ENCODE peak calls at places on chromosomes 2 and 18, in five cellular contexts. T, U, P, N and M are unnamed samples.

GRCh38 chr2:214103199-214104001 is 307.5 kb upstream of the VWC2L start:
- DNase-seq in T (no peak), U (no peak), P (no peak), N (peak; percentile 19), M (no peak)

GRCh38 chr2:240643093-240643810 is 18.0 kb downstream of the GPR35 start:
- DNase-seq in T (no peak), U (no peak), P (no peak), N (no peak), M (no peak)

GRCh38 chr2:36463365-36463764 is 107.8 kb downstream of the CRIM1 start:
- DNase-seq in T (no peak), U (no peak), P (no peak), N (no peak), M (no peak)

GRCh38 chr2:127537142-127537541 is 1.7 kb downstream of the MYO7B start:
- DNase-seq in T (no peak), U (no peak), P (no peak), N (no peak), M (no peak)

GRCh38 chr2:240449764-240450531 is 14.5 kb downstream of the GPC1 start:
- DNase-seq in T (no peak), U (no peak), P (no peak), N (no peak), M (no peak)

GRCh38 chr18:48983793-48984437 is 33.1 kb upstream of the SMAD7 start:
- DNase-seq in T (no peak), U (peak; percentile 46), P (no peak), N (no peak), M (no peak)

GRCh38 chr18:6955304-6955703 is 162.3 kb downstream of the LAMA1 start:
- DNase-seq in T (no peak), U (no peak), P (no peak), N (no peak), M (no peak)

GRCh38 chr2:64992218-64992617 is 3.0 kb downstream of the SLC1A4 start:
- DNase-seq in T (no peak), U (no peak), P (no peak), N (no peak), M (no peak)

GRCh38 chr2:10347559-10347941 is 44.8 kb downstream of the HPCAL1 start:
- DNase-seq in T (no peak), U (no peak), P (no peak), N (peak; percentile 38), M (no peak)

GRCh38 chr18:12046046-12046750 is 47.4 kb upstream of the ANKRD62 start:
- DNase-seq in T (no peak), U (no peak), P (peak; percentile 22), N (no peak), M (no peak)

GRCh38 chr2:46980786-46981583 is 65.4 kb upstream of the MCFD2 start:
- DNase-seq in T (no peak), U (no peak), P (no peak), N (no peak), M (no peak)

GRCh38 chr18:79486356-79487197 is 90.8 kb downstream of the NFATC1 start:
- DNase-seq in T (no peak), U (no peak), P (peak; percentile 42), N (no peak), M (no peak)

GRCh38 chr2:56714400-56714799 is 530.6 kb downstream of the CCDC85A start:
- DNase-seq in T (no peak), U (peak; percentile 6), P (no peak), N (no peak), M (no peak)

GRCh38 chr2:120748741-120749140 is 13.1 kb downstream of the GLI2 start:
- DNase-seq in T (no peak), U (no peak), P (no peak), N (no peak), M (no peak)

GRCh38 chr2:39736593-39736992 is 42.5 kb downstream of the THUMPD2 start:
- DNase-seq in T (peak; percentile 24), U (peak; percentile 93), P (no peak), N (peak; percentile 58), M (peak; percentile 93)

GRCh38 chr18:21448301-21448700 is 152.2 kb downstream of the ESCO1 start:
- DNase-seq in T (no peak), U (no peak), P (no peak), N (no peak), M (no peak)

GRCh38 chr2:23350026-23350791 is 34.8 kb upstream of the KLHL29 start:
- DNase-seq in T (no peak), U (no peak), P (no peak), N (no peak), M (no peak)

GRCh38 chr2:12091201-12091806 is 344.9 kb downstream of the LPIN1 start:
- DNase-seq in T (no peak), U (peak; percentile 28), P (no peak), N (peak; percentile 48), M (no peak)

GRCh38 chr18:49762191-49763077 is 50.9 kb downstream of the ACAA2 start:
- DNase-seq in T (no peak), U (no peak), P (no peak), N (no peak), M (no peak)

GRCh38 chr18:46856975-46857374 is 60.3 kb downstream of the PIAS2 start:
- DNase-seq in T (no peak), U (peak; percentile 5), P (no peak), N (no peak), M (no peak)

GRCh38 chr18:2559249-2559648 is 12.1 kb downstream of the METTL4 start:
- DNase-seq in T (no peak), U (no peak), P (no peak), N (no peak), M (no peak)

GRCh38 chr2:5195636-5196035 is 496.5 kb upstream of the SOX11 start:
- DNase-seq in T (no peak), U (no peak), P (no peak), N (no peak), M (no peak)

GRCh38 chr2:26487192-26487591 is 9.3 kb upstream of the OTOF start:
- DNase-seq in T (no peak), U (no peak), P (no peak), N (no peak), M (no peak)

GRCh38 chr2:74831693-74832530 is 2.0 kb upstream of the HK2 start:
- DNase-seq in T (no peak), U (no peak), P (peak; percentile 46), N (no peak), M (peak; percentile 72)

GRCh38 chr2:24926602-24927252 is 6.7 kb upstream of the ADCY3 start:
- DNase-seq in T (no peak), U (peak; percentile 57), P (peak; percentile 61), N (no peak), M (no peak)

GRCh38 chr18:27871731-27872130 is 305.2 kb downstream of the CDH2 start:
- DNase-seq in T (no peak), U (no peak), P (no peak), N (no peak), M (no peak)

GRCh38 chr18:32328379-32328778 is 138.5 kb downstream of the MEP1B start:
- DNase-seq in T (no peak), U (peak; percentile 80), P (no peak), N (no peak), M (no peak)

GRCh38 chr2:207133862-207134519 is 31.8 kb downstream of the KLF7 start:
- DNase-seq in T (no peak), U (peak; percentile 92), P (peak; percentile 71), N (peak; percentile 52), M (peak; percentile 80)

GRCh38 chr18:75131455-75132000 is 77.4 kb downstream of the PTGR3 start:
- DNase-seq in T (no peak), U (peak; percentile 11), P (peak; percentile 25), N (no peak), M (no peak)

GRCh38 chr18:79580481-79581171 is 99.0 kb upstream of the CTDP1 start:
- DNase-seq in T (no peak), U (no peak), P (peak; percentile 30), N (no peak), M (no peak)

GRCh38 chr2:97849881-97850540 is 136.6 kb downstream of the ZAP70 start:
- DNase-seq in T (no peak), U (no peak), P (no peak), N (no peak), M (no peak)

GRCh38 chr2:1730047-1730937 is 14.0 kb downstream of the PXDN start:
- DNase-seq in T (peak; percentile 96), U (peak; percentile 91), P (peak; percentile 48), N (no peak), M (peak; percentile 82)

GRCh38 chr2:102043560-102043959 is 51.8 kb downstream of the IL1R2 start:
- DNase-seq in T (no peak), U (no peak), P (no peak), N (no peak), M (no peak)

GRCh38 chr2:189797902-189798301 is 13.7 kb downstream of the PMS1 start:
- DNase-seq in T (no peak), U (no peak), P (no peak), N (no peak), M (no peak)

GRCh38 chr2:189799531-189799930 is 15.3 kb downstream of the PMS1 start:
- DNase-seq in T (no peak), U (peak; percentile 59), P (no peak), N (no peak), M (peak; percentile 52)

GRCh38 chr2:189799030-189799331 is 14.7 kb downstream of the PMS1 start:
- DNase-seq in T (no peak), U (no peak), P (no peak), N (no peak), M (no peak)

GRCh38 chr2:189802396-189802912 is 18.2 kb downstream of the PMS1 start:
- DNase-seq in T (no peak), U (no peak), P (no peak), N (no peak), M (no peak)

GRCh38 chr2:189798312-189799029 is 14.2 kb downstream of the PMS1 start:
- DNase-seq in T (no peak), U (peak; percentile 80), P (no peak), N (no peak), M (peak; percentile 64)
- TF ChIP-seq CTCF in T (peak; percentile 51), U (peak; percentile 58), P (no peak), N (peak; percentile 60), M (peak; percentile 79)

DNA sequence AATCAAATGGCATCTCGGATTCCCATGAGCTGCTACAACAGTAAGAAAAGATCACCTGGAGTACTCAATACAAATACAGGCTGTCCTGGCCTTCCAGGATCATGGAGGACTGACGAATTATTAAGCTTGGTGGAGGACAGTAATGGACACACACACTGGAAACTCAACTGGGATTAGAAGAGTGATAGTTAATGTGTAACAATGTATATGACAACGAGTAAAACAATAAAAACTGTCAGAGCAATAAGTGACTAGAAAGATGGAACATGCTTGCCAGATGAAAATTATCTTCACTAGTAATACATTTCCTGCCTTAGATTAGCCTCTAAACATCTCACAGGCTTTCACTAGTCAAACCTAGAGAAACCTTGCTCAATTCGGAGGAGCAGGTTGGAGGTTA is 49.2 kb upstream of the CDH20 start:
- DNase-seq in T (no peak), U (no peak), P (no peak), N (no peak), M (no peak)
- TF ChIP-seq CTCF in T (no peak), U (no peak), P (no peak), N (no peak), M (no peak)

GRCh38 chr18:52343138-52343537 is 3.1 kb downstream of the DCC start:
- DNase-seq in T (no peak), U (no peak), P (no peak), N (no peak), M (no peak)
- TF ChIP-seq CTCF in T (no peak), U (no peak), P (no peak), N (peak; percentile 56), M (no peak)

DNA sequence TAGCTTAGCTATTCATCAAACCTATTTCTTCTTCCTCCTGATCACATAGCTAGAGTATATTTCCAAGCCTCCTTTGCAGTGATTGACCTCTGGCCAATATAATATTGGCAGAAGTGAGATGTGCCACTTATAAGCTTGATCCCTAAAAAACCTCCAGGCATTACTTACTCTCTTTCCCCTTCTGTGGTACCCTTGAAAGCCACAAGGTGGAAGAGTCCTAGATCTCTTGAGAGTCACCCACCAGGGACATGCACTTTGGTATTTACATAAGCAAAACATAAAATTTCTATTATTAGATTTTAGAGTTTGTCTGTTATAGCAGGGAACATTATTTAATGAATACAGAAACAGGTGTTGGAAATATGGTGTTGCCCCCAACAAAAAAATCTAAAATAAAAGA is 112.0 kb downstream of the EXOC6B start:
- DNase-seq in T (no peak), U (no peak), P (no peak), N (no peak), M (no peak)
- TF ChIP-seq CTCF in T (no peak), U (no peak), P (no peak), N (peak; percentile 20), M (peak; percentile 35)